ENCODE peak calls at places on chromosomes 1 and 21, in six cellular contexts. W, R, C, V, Y and Q are unnamed samples. For H3K4me1 and H3K36me3, the result is how much of the 10 kb centered on the place peaks cover.

GRCh38 chr1:2807678-2808385 is 6.3 kb upstream of the TTC34 start:
- DNase-seq in W (no peak), R (no peak), C (no peak), V (no peak), Y (no peak), Q (no peak)

GRCh38 chr1:167656657-167657056 is 26.6 kb downstream of the RCSD1 start:
- DNase-seq in W (no peak), R (no peak), C (no peak), V (no peak), Y (no peak), Q (no peak)

GRCh38 chr1:156704930-156705320 is 458 bp downstream of the CRABP2 start:
- DNase-seq in W (no peak), R (peak), C (peak), V (peak), Y (no peak), Q (no peak)

GRCh38 chr1:50959913-50960844 is at the start of gene FAF1:
- DNase-seq in W (peak), R (peak), C (peak), V (peak), Y (peak), Q (peak)

GRCh38 chr1:28213315-28213714 is 19.5 kb downstream of the DNAJC8 start:
- DNase-seq in W (no peak), R (no peak), C (no peak), V (no peak), Y (no peak), Q (no peak)

GRCh38 chr21:31750843-31751242 is 18.9 kb upstream of the SCAF4 start:
- DNase-seq in W (no peak), R (peak), C (no peak), V (no peak), Y (no peak), Q (no peak)

GRCh38 chr1:5164155-5164554 is 509.7 kb downstream of the AJAP1 start:
- DNase-seq in W (no peak), R (no peak), C (no peak), V (no peak), Y (no peak), Q (no peak)

GRCh38 chr1:113930499-113931161 is 1.5 kb downstream of the HIPK1 start:
- DNase-seq in W (peak), R (peak), C (no peak), V (peak), Y (no peak), Q (peak)

GRCh38 chr1:69246721-69247120 is 321.0 kb upstream of the LRRC7 start:
- DNase-seq in W (no peak), R (peak), C (no peak), V (no peak), Y (no peak), Q (no peak)

DNA sequence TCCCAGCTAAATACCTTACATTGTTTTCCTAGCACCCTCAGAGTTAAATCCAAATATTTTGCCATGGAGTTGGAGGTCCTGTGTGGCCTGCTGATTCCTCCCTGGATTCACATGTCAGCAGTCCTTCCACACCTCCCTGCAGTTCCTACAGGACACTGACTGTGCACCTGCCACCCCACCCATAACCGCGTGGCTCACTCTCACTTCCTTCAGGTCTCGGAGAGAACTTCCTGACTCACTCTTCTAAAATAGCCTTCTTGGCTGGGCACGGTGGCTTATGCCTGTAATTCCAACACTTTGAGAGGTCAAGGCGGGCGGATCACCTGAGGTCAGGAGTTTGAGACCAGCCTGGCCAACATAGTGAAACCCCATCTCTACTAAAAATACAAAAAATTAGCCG is 8.4 kb upstream of the CAMTA1 start:
- DNase-seq in W (no peak), R (no peak), C (no peak), V (no peak), Y (no peak), Q (no peak)
- H3K27ac ChIP-seq in W (no peak), R (no peak), C (no peak), V (no peak), Y (no peak), Q (no peak)

DNA sequence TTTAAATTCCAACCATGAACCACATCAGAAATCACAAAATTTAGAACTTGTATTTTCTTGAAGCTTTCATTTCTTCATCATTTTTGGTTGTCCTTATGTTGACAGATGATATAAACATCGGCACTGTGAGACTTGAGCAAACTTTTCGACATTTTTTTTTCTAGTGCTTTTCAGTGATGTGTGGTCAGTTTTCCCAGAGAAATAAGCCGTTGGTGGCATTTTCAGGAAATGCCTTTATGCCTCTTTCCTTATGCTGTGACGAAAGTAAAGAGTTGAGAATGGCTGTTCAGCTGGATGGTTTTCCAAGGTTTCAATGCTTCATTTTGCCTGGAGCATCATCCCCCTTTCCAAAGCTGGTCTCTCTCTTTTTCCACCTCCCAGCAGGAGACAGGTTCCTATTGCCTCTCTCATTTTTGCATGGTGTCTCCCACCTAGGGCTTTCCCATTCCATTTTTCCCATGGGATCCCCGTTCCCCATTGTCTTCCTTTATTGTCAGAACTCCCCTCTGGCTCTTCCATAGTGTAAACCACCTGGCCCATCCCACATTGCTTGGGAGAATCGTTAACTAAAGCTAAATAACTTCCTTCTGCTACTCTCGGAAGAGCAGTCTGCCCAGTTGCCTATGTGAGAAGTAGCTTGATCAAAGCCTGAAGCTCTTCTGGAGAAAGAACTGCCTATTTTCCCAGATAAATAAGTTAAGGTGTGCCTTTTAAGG is 61.4 kb upstream of the DYNLT5 start:
- DNase-seq in W (no peak), R (no peak), C (no peak), V (no peak), Y (no peak), Q (no peak)
- H3K4me1 ChIP-seq in W (under half), R (under half), C (under half), V (under half), Y (under half), Q (under half)

DNA sequence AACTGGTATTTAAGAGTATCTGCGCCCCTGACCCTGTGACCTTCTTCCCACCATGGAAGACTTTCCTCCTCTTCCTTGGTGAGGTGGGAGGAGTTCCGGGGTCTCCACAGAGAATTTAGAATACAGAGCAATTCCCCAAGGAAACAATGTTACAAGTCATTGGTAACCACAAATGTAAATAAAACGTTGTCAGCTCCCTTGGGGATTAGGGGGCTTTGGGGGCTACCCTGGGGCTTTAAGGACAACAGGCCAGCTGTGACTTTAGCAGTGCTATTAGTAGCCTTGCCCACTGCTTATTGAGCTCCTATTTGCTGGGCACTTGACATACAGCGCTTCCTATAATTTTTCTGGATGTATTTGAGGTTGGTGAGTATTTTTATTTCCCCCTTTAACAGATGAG is 69.0 kb downstream of the IGSF21 start:
- DNase-seq in W (no peak), R (no peak), C (no peak), V (no peak), Y (no peak), Q (no peak)
- H3K36me3 ChIP-seq in W (under half), R (under half), C (under half), V (under half), Y (under half), Q (under half)

GRCh38 chr1:183148599-183148998 is 37.5 kb upstream of the LAMC2 start:
- DNase-seq in W (no peak), R (peak), C (no peak), V (no peak), Y (no peak), Q (no peak)
- H3K27ac ChIP-seq in W (no peak), R (no peak), C (peak), V (peak), Y (peak), Q (no peak)

GRCh38 chr1:230266456-230266855 is 159.7 kb downstream of the PGBD5 start:
- DNase-seq in W (no peak), R (no peak), C (no peak), V (peak), Y (no peak), Q (no peak)
- H3K4me1 ChIP-seq in W (under half), R (under half), C (under half), V (under half), Y (under half), Q (under half)

DNA sequence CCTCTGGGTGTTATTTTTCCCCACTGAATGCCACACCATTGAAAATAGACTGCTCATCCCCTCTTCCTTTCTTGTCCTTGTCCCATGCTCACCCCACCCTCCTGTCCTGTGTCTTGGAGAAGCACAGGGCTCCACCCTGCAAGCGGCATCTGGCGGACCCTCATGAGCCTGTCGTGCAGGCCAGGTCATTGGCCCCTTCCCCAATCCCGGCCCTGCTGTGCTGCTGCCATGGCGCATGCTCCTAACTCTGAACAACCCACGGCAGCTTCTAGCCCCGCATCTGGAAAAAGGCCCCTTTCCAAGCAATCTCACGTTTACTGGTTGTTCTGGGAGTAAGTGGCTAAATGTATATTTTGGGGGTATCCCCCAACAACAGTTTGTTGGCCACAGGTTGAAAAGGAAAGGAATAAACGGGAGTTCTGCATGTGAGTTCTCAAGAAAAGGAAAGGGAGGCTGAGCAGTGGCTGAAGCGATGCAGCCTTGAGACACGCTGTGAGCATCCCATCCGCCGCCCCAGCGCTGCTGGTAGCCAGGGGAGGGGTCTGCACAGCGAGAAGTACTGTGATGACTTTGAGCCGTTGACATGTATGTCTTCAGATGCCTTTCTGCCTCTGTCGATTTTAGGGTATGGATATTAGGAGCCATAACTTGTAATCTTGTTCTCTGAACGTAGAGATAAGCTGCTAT is 16.3 kb downstream of the AGMAT start:
- DNase-seq in W (no peak), R (no peak), C (no peak), V (no peak), Y (no peak), Q (no peak)
- H3K36me3 ChIP-seq in W (half or more), R (under half), C (half or more), V (half or more), Y (half or more), Q (half or more)

GRCh38 chr1:16926491-16927195 is 4.9 kb downstream of the CROCC start:
- DNase-seq in W (no peak), R (no peak), C (no peak), V (no peak), Y (no peak), Q (no peak)
- H3K27ac ChIP-seq in W (no peak), R (no peak), C (no peak), V (no peak), Y (no peak), Q (no peak)

GRCh38 chr1:182196897-182197546 is 135.5 kb upstream of the ZNF648 start:
- DNase-seq in W (no peak), R (no peak), C (no peak), V (peak), Y (no peak), Q (no peak)
- H3K4me1 ChIP-seq in W (under half), R (under half), C (under half), V (under half), Y (under half), Q (under half)

DNA sequence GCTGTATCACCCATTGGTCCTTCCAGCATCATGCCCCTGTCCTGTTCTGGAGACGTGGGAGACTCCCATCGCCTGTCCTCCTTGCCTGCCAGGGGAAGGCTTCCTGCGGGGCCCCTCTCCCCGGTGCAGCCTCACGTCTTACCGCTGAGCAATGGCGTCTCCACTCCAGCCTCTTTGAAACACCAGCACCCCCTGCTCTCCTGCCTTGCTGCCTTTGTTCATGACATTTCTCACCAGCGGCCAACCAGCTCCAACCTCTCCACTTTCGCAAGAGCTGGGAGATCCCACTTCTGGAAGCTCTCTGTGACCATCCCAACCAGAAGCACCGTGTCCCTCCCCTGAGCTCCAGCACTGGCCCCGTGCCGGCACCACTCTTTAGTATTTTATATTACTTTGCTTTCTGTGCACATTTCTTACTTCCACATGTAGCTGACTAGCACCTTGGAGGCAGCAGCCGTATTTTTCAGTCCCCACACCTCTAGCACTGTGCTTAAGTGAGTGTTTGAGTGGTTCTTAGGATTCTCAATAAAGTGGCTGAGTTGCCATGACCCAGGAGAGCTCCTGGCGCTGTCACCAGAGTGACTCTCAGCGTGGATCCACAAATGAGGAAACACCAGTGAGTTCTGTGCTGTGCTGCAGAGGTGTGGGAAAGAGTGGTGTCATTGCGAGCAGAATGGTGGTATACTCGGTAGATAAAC is 83.5 kb downstream of the ATP5PO start:
- DNase-seq in W (no peak), R (no peak), C (no peak), V (no peak), Y (no peak), Q (no peak)
- H3K36me3 ChIP-seq in W (under half), R (under half), C (half or more), V (under half), Y (half or more), Q (under half)

DNA sequence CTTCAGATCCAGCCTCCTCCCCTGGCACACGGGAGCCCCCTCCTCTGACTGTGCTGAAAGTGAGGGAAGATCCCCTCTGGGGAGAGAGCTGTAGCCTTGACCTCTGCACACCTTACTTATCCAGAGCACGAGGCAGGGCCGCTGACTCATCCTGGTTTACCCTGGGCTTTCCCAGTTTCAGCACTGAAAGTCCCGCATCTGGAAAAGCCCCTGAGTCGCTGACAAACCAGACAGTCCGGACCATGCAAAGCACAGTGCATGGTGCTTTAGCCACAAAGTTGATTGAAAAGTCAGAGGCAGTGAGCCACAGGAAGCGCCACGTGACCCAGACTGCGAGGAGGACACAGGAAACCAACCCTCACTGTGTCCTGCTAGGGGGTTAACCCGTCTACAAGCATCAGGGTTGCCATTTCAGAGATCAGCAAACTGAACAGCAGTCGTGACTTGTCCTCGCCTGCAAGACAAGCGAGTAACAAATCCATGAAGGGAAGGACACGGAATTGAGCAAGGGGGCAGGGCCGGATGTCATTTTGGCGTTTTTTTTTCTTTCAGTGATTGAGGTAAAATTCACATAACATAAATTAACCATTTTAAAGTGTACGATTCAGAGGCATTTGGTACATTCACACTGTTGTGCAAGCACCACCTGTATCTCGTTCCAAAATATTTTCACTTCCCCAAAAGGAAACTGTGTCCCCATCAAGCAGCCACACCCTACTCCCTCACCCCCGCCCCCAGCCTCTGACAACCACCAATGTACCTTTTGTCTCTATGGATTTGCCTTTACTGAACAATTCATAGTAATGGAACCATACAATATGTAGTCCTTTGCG is 19.9 kb upstream of the IFNGR2 start:
- DNase-seq in W (peak), R (peak), C (no peak), V (peak), Y (peak), Q (peak)
- H3K27ac ChIP-seq in W (peak), R (peak), C (peak), V (peak), Y (no peak), Q (peak)